ENCODE peak calls at places on chromosomes 4 and X, in eight cellular contexts. K, F, L, G, A, R, U and P are unnamed samples.

GRCh38 chrX:50117477-50117876 is 83.3 kb downstream of the AKAP4 start:
- DNase-seq in L (no peak), F (no peak), A (no peak), K (no peak), U (no peak), R (no peak), G (no peak), P (no peak)

GRCh38 chr4:165965503-165965902 is 92.5 kb downstream of the TLL1 start:
- DNase-seq in L (no peak), G (no peak), A (no peak), R (no peak), K (no peak), U (no peak), F (no peak), P (no peak)

GRCh38 chr4:8278009-8278395 is 8.4 kb downstream of the HTRA3 start:
- DNase-seq in R (peak; percentile 28), G (peak; percentile 41), A (peak; percentile 79), K (no peak), F (peak; percentile 17), L (peak; percentile 43), U (no peak), P (no peak)

GRCh38 chr4:158894826-158895225 is 126.0 kb downstream of the FNIP2 start:
- DNase-seq in L (no peak), U (no peak), K (no peak), A (no peak), F (no peak), R (no peak), G (no peak), P (no peak)

GRCh38 chr4:113435893-113436292 is 325.6 kb downstream of the CAMK2D start:
- DNase-seq in A (peak; percentile 85), R (peak; percentile 66), L (peak; percentile 41), F (no peak), U (no peak), K (peak; percentile 23), G (no peak), P (no peak)

GRCh38 chrX:40168183-40169015 is 70.6 kb upstream of the BCOR start:
- DNase-seq in K (no peak), A (no peak), F (peak; percentile 17), L (peak; percentile 42), U (no peak), R (peak; percentile 22), G (no peak), P (no peak)

GRCh38 chr4:16139066-16139945 is 55.5 kb upstream of the PROM1 start:
- DNase-seq in L (no peak), K (no peak), G (no peak), U (no peak), F (no peak), R (no peak), A (peak; percentile 50), P (no peak)

GRCh38 chr4:24630937-24631336 is 46.6 kb upstream of the DHX15 start:
- DNase-seq in L (no peak), R (no peak), F (no peak), U (no peak), K (no peak), G (no peak), A (no peak), P (no peak)

GRCh38 chr4:4386296-4386735 is 586 bp upstream of the NSG1 start:
- DNase-seq in R (no peak), K (no peak), G (no peak), F (no peak), U (no peak), L (peak; percentile 69), A (peak; percentile 38), P (no peak)

GRCh38 chrX:101462892-101463291 is 22.4 kb upstream of the ARMCX4 start:
- DNase-seq in G (no peak), R (no peak), A (no peak), K (no peak), U (peak; percentile 13), F (no peak), L (no peak), P (no peak)

GRCh38 chr4:85928775-85929585 is 430.9 kb downstream of the MAPK10 start:
- DNase-seq in L (no peak), K (no peak), G (no peak), R (no peak), F (peak; percentile 29), U (no peak), A (no peak), P (no peak)

GRCh38 chrX:136608295-136608933 is 39.5 kb upstream of the CD40LG start:
- DNase-seq in R (peak; percentile 33), A (peak; percentile 64), G (no peak), U (peak; percentile 65), K (peak; percentile 13), F (peak; percentile 32), L (peak; percentile 32), P (peak; percentile 46)

GRCh38 chrX:31213941-31214340 is 142.1 kb upstream of the FTHL17 start:
- DNase-seq in A (no peak), R (no peak), L (no peak), K (no peak), U (peak; percentile 10), G (no peak), F (no peak), P (no peak)

DNA sequence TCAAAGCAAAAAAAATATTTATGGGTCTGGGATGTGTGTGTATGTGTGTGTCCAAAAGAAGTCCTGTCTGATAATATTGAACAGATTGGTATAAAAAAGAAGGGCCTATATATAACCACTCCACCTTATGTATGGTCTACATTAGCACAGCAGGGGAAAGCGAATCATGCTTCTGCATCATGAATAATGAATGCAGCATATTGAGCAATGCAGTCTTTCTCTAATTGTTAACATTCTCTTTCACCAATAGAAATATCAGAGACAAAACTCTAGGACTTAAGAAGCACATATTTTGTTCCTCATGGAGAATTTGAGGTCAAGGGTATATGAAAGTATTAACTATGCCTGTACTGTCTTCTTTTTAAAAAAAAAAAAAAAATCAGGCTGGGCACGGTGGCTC is 264.3 kb upstream of the NOCT start:
- DNase-seq in F (no peak), R (no peak), A (no peak), U (no peak), L (no peak), G (no peak), K (no peak), P (no peak)
- H3K4me3 ChIP-seq in F (no peak overlapping the region), R (no peak overlapping the region), A (no peak overlapping the region), U (no peak overlapping the region), L (no peak overlapping the region), G (no peak overlapping the region), K (no peak overlapping the region), P (no peak overlapping the region)

DNA sequence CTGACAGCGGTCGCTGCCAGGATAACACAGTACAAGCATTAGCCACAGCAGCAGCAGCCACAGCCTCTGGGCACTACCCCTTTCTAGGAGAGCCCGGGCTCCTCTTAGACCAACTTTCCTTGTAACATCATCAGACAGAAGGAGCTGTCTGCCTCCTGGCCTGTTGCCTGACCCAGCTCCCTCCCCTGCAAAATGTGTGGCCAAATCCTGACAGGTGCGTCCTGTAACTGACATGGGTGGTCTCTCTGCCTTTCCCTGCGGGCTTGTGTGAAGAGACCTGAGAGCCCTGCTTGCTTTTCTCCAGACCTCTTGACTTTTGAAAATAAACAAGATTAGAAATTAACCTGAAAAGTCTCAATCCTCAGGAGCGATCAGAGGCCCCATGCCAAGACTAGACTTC is 824.9 kb downstream of the RAPGEF2 start:
- DNase-seq in G (peak; percentile 21), L (no peak), A (no peak), U (no peak), K (no peak), F (no peak), R (no peak), P (no peak)
- H3K9me3 ChIP-seq in G (no peaks in the 10 kb centered on the region), L (no peaks in the 10 kb centered on the region), A (no peaks in the 10 kb centered on the region), U (no peaks in the 10 kb centered on the region), K (peaks cover 46% of the 10 kb centered on the region), F (no peaks in the 10 kb centered on the region), R (no peaks in the 10 kb centered on the region), P (peaks cover 8% of the 10 kb centered on the region)

GRCh38 chr4:153485860-153486259 is 19.7 kb downstream of the TMEM131L start:
- DNase-seq in A (no peak), U (no peak), L (no peak), K (no peak), G (no peak), R (no peak), F (no peak), P (no peak)

GRCh38 chr4:153488719-153489384 is 22.7 kb downstream of the TMEM131L start:
- DNase-seq in K (no peak), R (peak; percentile 67), A (no peak), G (peak; percentile 80), U (no peak), F (peak; percentile 34), L (no peak), P (peak; percentile 64)

GRCh38 chr4:153489856-153490558 is 23.8 kb downstream of the TMEM131L start:
- DNase-seq in F (no peak), U (no peak), L (no peak), A (no peak), G (no peak), R (no peak), K (no peak), P (no peak)

GRCh38 chr4:153486281-153487151 is 20.4 kb downstream of the TMEM131L start:
- DNase-seq in A (no peak), F (no peak), U (no peak), K (no peak), L (no peak), R (peak; percentile 38), G (no peak), P (no peak)

GRCh38 chr4:153488006-153488718 is 22.0 kb downstream of the TMEM131L start:
- DNase-seq in R (peak; percentile 39), U (no peak), F (peak; percentile 39), L (no peak), K (no peak), G (peak; percentile 83), A (no peak), P (no peak)
- H3K4me3 ChIP-seq in R (peak overlapping the region; percentile 42), U (no peak overlapping the region), F (no peak overlapping the region), L (no peak overlapping the region), K (peak overlapping the region; percentile 10), G (no peak overlapping the region), A (no peak overlapping the region), P (peak overlapping the region; percentile 37)

GRCh38 chr4:100224701-100225100 is 34.4 kb upstream of the DDIT4L start:
- DNase-seq in U (no peak), L (no peak), A (no peak), G (no peak), K (no peak), F (no peak), R (no peak), P (no peak)

GRCh38 chr4:100224160-100224559 is 33.9 kb upstream of the DDIT4L start:
- DNase-seq in K (no peak), A (no peak), R (no peak), U (no peak), G (no peak), L (no peak), F (no peak), P (no peak)
- H3K9me3 ChIP-seq in K (peaks cover 39% of the 10 kb centered on the region), A (no peaks in the 10 kb centered on the region), R (no peaks in the 10 kb centered on the region), U (no peaks in the 10 kb centered on the region), G (no peaks in the 10 kb centered on the region), L (no peaks in the 10 kb centered on the region), F (no peaks in the 10 kb centered on the region), P (peaks cover 4% of the 10 kb centered on the region)